ENCODE peak calls at places on chromosomes 2 and 18, in five cellular contexts. A, Z, K, L and Q are unnamed samples.

GRCh38 chr2:144780983-144781382 is 261.1 kb upstream of the ZEB2 start:
- DNase-seq in A (no peak), Z (no peak), K (no peak), L (no peak), Q (no peak)

GRCh38 chr18:74921057-74921820 is 287.7 kb downstream of the PTGR3 start:
- DNase-seq in A (no peak), Z (no peak), K (no peak), L (no peak), Q (no peak)

GRCh38 chr2:9710311-9710710 is 79.5 kb upstream of the YWHAQ start:
- DNase-seq in A (no peak), Z (no peak), K (no peak), L (no peak), Q (no peak)

GRCh38 chr2:240449764-240450531 is 14.5 kb downstream of the GPC1 start:
- DNase-seq in A (no peak), Z (no peak), K (no peak), L (no peak), Q (no peak)

GRCh38 chr2:180101846-180102245 is 94.7 kb upstream of the CWC22 start:
- DNase-seq in A (no peak), Z (no peak), K (no peak), L (no peak), Q (no peak)

GRCh38 chr2:45993476-45993991 is 303.7 kb upstream of the EPAS1 start:
- DNase-seq in A (peak; percentile 82), Z (peak; percentile 15), K (peak; percentile 92), L (peak; percentile 20), Q (peak; percentile 56)

GRCh38 chr2:26590439-26590838 is 50.7 kb downstream of the CIB4 start:
- DNase-seq in A (no peak), Z (no peak), K (no peak), L (no peak), Q (no peak)

GRCh38 chr2:104976603-104977120 is 61.2 kb upstream of the MRPS9 start:
- DNase-seq in A (no peak), Z (no peak), K (no peak), L (no peak), Q (no peak)

GRCh38 chr2:10194021-10194820 is 71.7 kb downstream of the RRM2 start:
- DNase-seq in A (no peak), Z (no peak), K (peak; percentile 79), L (no peak), Q (no peak)

GRCh38 chr2:23386422-23387220 is 1.6 kb downstream of the KLHL29 start:
- DNase-seq in A (peak; percentile 39), Z (no peak), K (no peak), L (no peak), Q (no peak)

GRCh38 chr2:15813481-15814266 is 126.7 kb upstream of the MYCN start:
- DNase-seq in A (no peak), Z (no peak), K (no peak), L (no peak), Q (no peak)

GRCh38 chr18:55549474-55550104 is 38.4 kb downstream of the TCF4 start:
- DNase-seq in A (no peak), Z (no peak), K (no peak), L (no peak), Q (no peak)

GRCh38 chr2:63058742-63059433 is 8.3 kb downstream of the OTX1 start:
- DNase-seq in A (no peak), Z (no peak), K (no peak), L (no peak), Q (peak; percentile 29)

GRCh38 chr2:176178271-176178806 is 10.1 kb upstream of the HOXD1 start:
- DNase-seq in A (no peak), Z (no peak), K (no peak), L (no peak), Q (no peak)

GRCh38 chr2:232880764-232881351 is 10.8 kb downstream of the SNORC start:
- DNase-seq in A (no peak), Z (no peak), K (no peak), L (no peak), Q (no peak)

GRCh38 chr2:197647961-197648690 is 27.3 kb downstream of the RFTN2 start:
- DNase-seq in A (no peak), Z (no peak), K (peak; percentile 82), L (no peak), Q (no peak)

GRCh38 chr2:42239289-42239661 is 70.1 kb downstream of the EML4 start:
- DNase-seq in A (no peak), Z (no peak), K (no peak), L (no peak), Q (no peak)

GRCh38 chr2:60354713-60355112 is 198.7 kb downstream of the BCL11A start:
- DNase-seq in A (no peak), Z (no peak), K (no peak), L (no peak), Q (no peak)
- H3K27ac ChIP-seq in A (no peak overlapping the region), Z (no peak overlapping the region), K (no peak overlapping the region), L (no peak overlapping the region), Q (no peak overlapping the region)

GRCh38 chr18:44047585-44047984 is 633.1 kb upstream of the SETBP1 start:
- DNase-seq in A (no peak), Z (no peak), K (peak; percentile 4), L (no peak), Q (no peak)
- H3K4me1 ChIP-seq in A (no peaks in the 10 kb centered on the region), Z (no peaks in the 10 kb centered on the region), K (no peaks in the 10 kb centered on the region), L (no peaks in the 10 kb centered on the region), Q (no peaks in the 10 kb centered on the region)

DNA sequence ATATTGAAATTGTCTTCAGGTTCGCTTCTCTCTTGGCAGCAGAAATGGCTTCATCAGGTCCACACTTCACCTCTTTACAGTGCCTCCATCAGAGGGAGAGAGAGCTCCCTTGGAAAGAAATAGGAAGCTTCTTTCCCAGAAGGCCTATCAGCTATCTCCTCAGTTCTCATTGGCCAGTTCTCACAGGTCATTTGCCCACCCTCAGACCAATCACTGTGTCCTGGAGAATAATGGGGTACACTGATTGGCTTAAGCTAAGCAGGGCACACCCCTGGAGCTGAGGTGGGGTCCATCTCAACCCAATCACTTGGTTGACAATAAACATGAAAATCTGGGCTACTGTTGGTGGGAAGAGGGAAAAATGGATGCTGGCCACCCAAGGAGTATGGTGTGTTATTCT is 5.2 kb downstream of the GNLY start:
- DNase-seq in A (no peak), Z (no peak), K (no peak), L (no peak), Q (no peak)
- H3K27ac ChIP-seq in A (no peak overlapping the region), Z (no peak overlapping the region), K (no peak overlapping the region), L (no peak overlapping the region), Q (no peak overlapping the region)

GRCh38 chr2:177529166-177529565 is 136.6 kb downstream of the AGPS start:
- DNase-seq in A (no peak), Z (no peak), K (no peak), L (no peak), Q (no peak)
- H3K4me1 ChIP-seq in A (no peaks in the 10 kb centered on the region), Z (no peaks in the 10 kb centered on the region), K (no peaks in the 10 kb centered on the region), L (no peaks in the 10 kb centered on the region), Q (no peaks in the 10 kb centered on the region)

DNA sequence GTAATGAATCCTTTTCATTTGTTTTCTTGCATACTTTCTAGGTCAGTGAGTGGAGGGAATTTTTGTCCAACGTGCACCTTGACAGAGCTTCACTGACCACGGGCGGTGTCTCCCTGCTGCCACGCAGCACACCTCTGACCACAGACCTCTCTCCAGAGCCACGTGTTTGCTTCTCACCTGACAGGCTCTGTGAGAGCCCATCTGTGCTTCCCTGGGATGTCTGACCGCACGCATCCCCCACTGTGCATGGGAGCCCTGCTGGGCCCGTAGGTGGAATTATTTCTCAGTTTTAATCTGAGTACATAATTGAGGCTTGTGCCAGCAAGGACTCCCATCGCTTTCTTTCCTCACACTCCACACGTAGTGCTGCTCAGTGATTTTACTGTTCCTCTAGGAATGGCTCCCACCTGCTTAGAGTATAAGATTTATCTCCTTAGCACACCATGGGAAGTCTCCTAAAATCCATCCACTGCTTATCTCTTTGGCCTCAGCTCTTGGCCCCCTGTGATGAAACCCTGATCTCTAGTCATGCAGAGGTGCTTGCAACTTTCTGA is 482.6 kb downstream of the TSN start:
- DNase-seq in A (no peak), Z (no peak), K (no peak), L (no peak), Q (no peak)
- H3K27ac ChIP-seq in A (no peak overlapping the region), Z (no peak overlapping the region), K (no peak overlapping the region), L (no peak overlapping the region), Q (no peak overlapping the region)

GRCh38 chr2:122105885-122106221 is 350.4 kb downstream of the TSN start:
- DNase-seq in A (no peak), Z (no peak), K (no peak), L (no peak), Q (no peak)
- H3K4me1 ChIP-seq in A (no peaks in the 10 kb centered on the region), Z (no peaks in the 10 kb centered on the region), K (no peaks in the 10 kb centered on the region), L (no peaks in the 10 kb centered on the region), Q (no peaks in the 10 kb centered on the region)

DNA sequence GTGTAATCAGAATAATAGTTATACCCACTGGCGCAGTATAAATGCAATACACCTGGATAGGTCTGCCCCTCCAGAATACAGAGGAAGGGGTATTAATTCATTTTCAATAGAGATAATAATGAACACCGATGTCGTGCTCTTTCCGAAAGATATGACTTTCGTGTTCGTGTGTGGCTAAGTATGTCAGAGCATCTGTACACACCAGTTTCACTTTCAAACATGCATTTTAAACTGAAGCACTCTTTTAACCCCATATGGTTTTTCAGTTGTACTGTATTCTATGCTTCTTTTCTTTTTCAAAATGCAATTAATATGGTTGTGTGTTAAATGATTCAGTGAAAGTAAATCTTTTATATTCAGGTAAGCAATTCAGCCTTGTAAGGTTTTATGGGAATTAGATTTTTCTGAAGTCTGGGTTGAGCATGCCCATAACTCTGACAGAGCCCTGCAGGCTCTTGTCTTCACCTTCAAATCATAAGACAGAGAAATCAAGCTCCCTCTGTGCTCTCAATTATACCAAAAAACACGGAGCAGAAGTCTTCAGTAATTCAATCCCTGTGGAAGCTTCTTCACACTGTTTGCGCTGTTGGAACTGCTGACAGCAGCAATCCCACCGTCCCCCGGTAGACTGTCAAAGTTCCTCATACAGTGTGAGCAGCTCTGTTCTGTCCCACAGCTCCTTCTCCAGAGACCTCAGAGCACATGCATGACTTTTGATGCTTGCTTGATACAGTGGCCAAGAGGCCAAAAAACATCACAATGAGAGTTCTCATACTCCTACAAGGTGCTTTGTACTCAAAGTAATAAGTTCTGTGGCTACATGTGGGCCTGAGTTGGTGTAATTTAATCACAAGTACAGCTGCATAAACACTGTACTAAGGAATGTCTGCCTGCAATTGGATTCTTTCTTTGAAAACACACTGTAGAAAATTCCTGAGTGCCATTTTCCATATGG is 186.9 kb downstream of the ZNF521 start:
- DNase-seq in A (no peak), Z (no peak), K (peak; percentile 61), L (no peak), Q (no peak)
- H3K27ac ChIP-seq in A (peak overlapping the region; percentile 18), Z (no peak overlapping the region), K (peak overlapping the region; percentile 60), L (no peak overlapping the region), Q (no peak overlapping the region)

GRCh38 chr2:215270118-215270451 is 41.8 kb upstream of the ATIC start:
- DNase-seq in A (no peak), Z (no peak), K (no peak), L (no peak), Q (no peak)
- H3K4me1 ChIP-seq in A (no peaks in the 10 kb centered on the region), Z (no peaks in the 10 kb centered on the region), K (no peaks in the 10 kb centered on the region), L (no peaks in the 10 kb centered on the region), Q (no peaks in the 10 kb centered on the region)

GRCh38 chr2:3204451-3204850 is 173.2 kb downstream of the EIPR1 start:
- DNase-seq in A (no peak), Z (no peak), K (no peak), L (no peak), Q (no peak)
- H3K27ac ChIP-seq in A (no peak overlapping the region), Z (no peak overlapping the region), K (no peak overlapping the region), L (no peak overlapping the region), Q (peak overlapping the region; percentile 37)